ENCODE peak calls at places on chromosomes 13 and 19, in four cellular contexts. S, T, H and M are unnamed samples.

GRCh38 chr19:12065100-12065538 is 588 bp downstream of the ZNF844 start:
- DNase-seq in S (no peak), T (peak), H (peak), M (peak)

GRCh38 chr13:75661443-75661842 is 25.3 kb downstream of the LMO7 start:
- DNase-seq in S (no peak), T (no peak), H (no peak), M (no peak)

GRCh38 chr19:35397064-35397463 is 26.2 kb downstream of the GPR42 start:
- DNase-seq in S (no peak), T (no peak), H (no peak), M (no peak)

GRCh38 chr13:59931621-59932020 is 232.1 kb downstream of the DIAPH3 start:
- DNase-seq in S (no peak), T (no peak), H (no peak), M (no peak)

GRCh38 chr19:10019246-10019645 is 6.0 kb downstream of the RDH8 start:
- DNase-seq in S (no peak), T (no peak), H (no peak), M (no peak)

GRCh38 chr19:48102870-48103751 is 7.5 kb downstream of the PLA2G4C start:
- DNase-seq in S (peak), T (peak), H (peak), M (peak)

GRCh38 chr19:35639863-35640262 is 1.7 kb upstream of the ETV2 start:
- DNase-seq in S (no peak), T (no peak), H (no peak), M (no peak)

GRCh38 chr13:79782541-79783216 is 301.7 kb downstream of the NDFIP2 start:
- DNase-seq in S (peak), T (peak), H (peak), M (peak)

GRCh38 chr19:10009714-10010224 is 535 bp downstream of the COL5A3 start:
- DNase-seq in S (no peak), T (no peak), H (peak), M (no peak)

GRCh38 chr13:91349992-91350911 is 2.8 kb downstream of the MIR17HG start:
- DNase-seq in S (no peak), T (no peak), H (no peak), M (no peak)

GRCh38 chr13:30619731-30620130 is 2.0 kb downstream of the USPL1 start:
- DNase-seq in S (no peak), T (no peak), H (no peak), M (no peak)

GRCh38 chr19:44093931-44094765 is at the start of gene ZNF224:
- DNase-seq in S (peak), T (peak), H (peak), M (peak)

GRCh38 chr13:28568286-28568685 is 73.4 kb upstream of the FLT1 start:
- DNase-seq in S (no peak), T (no peak), H (peak), M (peak)

GRCh38 chr19:48836089-48837017 is at the start of gene HSD17B14:
- DNase-seq in S (peak), T (peak), H (peak), M (peak)

GRCh38 chr13:51311957-51312520 is 27.5 kb upstream of the SERPINE3 start:
- DNase-seq in S (no peak), T (no peak), H (no peak), M (no peak)